ENCODE peak calls at places on chromosomes 11 and 22, in seven cellular contexts. P is IMR-90, H is neuronal stem cell, X is H9, Q is mesenchymal stem cell, K is H1, E is trophoblast cell. R is an unnamed sample. For H3K27me3, the result is how much of the 10 kb centered on the place peaks cover.

GRCh38 chr11:134252539-134253188 is 488 bp downstream of the THYN1 start:
- DNase-seq in H (peak), E (peak), K (no peak), P (peak), Q (no peak), X (peak), R (no peak)

GRCh38 chr22:17911312-17911705 is 113.1 kb downstream of the MICAL3 start:
- DNase-seq in H (no peak), E (peak), P (no peak), X (no peak), K (no peak), Q (no peak), R (no peak)

GRCh38 chr22:50676661-50677492 is 4.3 kb downstream of the SHANK3 start:
- DNase-seq in K (no peak), Q (no peak), E (no peak), P (no peak), H (no peak), X (no peak), R (no peak)

GRCh38 chr11:102421262-102421661 is 31.3 kb downstream of the TMEM123 start:
- DNase-seq in H (no peak), X (no peak), E (no peak), P (no peak), Q (no peak), K (no peak), R (no peak)

GRCh38 chr11:96000064-96000463 is 76.2 kb upstream of the MTMR2 start:
- DNase-seq in X (no peak), Q (no peak), E (no peak), P (no peak), H (no peak), K (no peak), R (no peak)

GRCh38 chr11:94879006-94879405 is 94.3 kb downstream of the CWC15 start:
- DNase-seq in H (no peak), X (no peak), K (no peak), Q (no peak), P (no peak), E (no peak), R (no peak)

GRCh38 chr11:45736424-45736823 is 68.5 kb upstream of the SLC35C1 start:
- DNase-seq in E (peak), Q (peak), P (peak), K (no peak), X (no peak), H (no peak), R (no peak)

GRCh38 chr11:3015796-3016195 is 23.7 kb upstream of the NAP1L4 start:
- DNase-seq in X (no peak), P (no peak), K (no peak), Q (no peak), H (no peak), E (peak), R (no peak)

GRCh38 chr22:35400335-35400680 is 368 bp downstream of the MCM5 start:
- DNase-seq in X (no peak), H (no peak), P (no peak), K (no peak), E (no peak), Q (no peak), R (peak)

GRCh38 chr11:114233755-114234154 is 62.4 kb upstream of the NNMT start:
- DNase-seq in P (peak), H (no peak), Q (peak), E (no peak), K (no peak), X (no peak), R (no peak)

GRCh38 chr11:36235750-36236149 is 53.5 kb downstream of the COMMD9 start:
- DNase-seq in H (no peak), P (peak), K (no peak), X (no peak), E (no peak), Q (peak), R (peak)

GRCh38 chr11:41201156-41201555 is 258.3 kb downstream of the LRRC4C start:
- DNase-seq in H (peak), P (peak), X (peak), K (peak), Q (peak), E (peak), R (peak)

GRCh38 chr22:32322986-32323385 is 34.7 kb upstream of the RFPL3 start:
- DNase-seq in E (no peak), X (peak), H (no peak), Q (no peak), P (no peak), K (no peak), R (no peak)

GRCh38 chr11:776459-777287 is 614 bp downstream of the GATD1 start:
- DNase-seq in K (no peak), H (no peak), P (no peak), X (peak), Q (peak), E (peak), R (peak)

GRCh38 chr11:131688056-131688693 is 317.8 kb downstream of the NTM start:
- DNase-seq in Q (peak), E (peak), H (peak), X (peak), P (peak), K (peak), R (peak)

GRCh38 chr22:21074092-21074715 is 28.5 kb downstream of the LRRC74B start:
- DNase-seq in H (no peak), X (no peak), K (no peak), E (peak), P (peak), Q (peak), R (no peak)

GRCh38 chr11:70525006-70525405 is 126.7 kb downstream of the CTTN start:
- DNase-seq in H (no peak), K (no peak), X (peak), P (no peak), Q (no peak), E (no peak), R (no peak)

GRCh38 chr22:32577591-32577990 is 103.0 kb downstream of the FBXO7 start:
- DNase-seq in H (no peak), Q (no peak), K (no peak), X (no peak), E (no peak), P (no peak), R (no peak)

GRCh38 chr22:38017272-38017920 is 33.0 kb upstream of the SOX10 start:
- DNase-seq in K (no peak), H (no peak), Q (no peak), E (peak), P (peak), X (no peak), R (no peak)

GRCh38 chr22:17199131-17199731 is 20.0 kb downstream of the ADA2 start:
- DNase-seq in Q (peak), K (peak), E (no peak), X (peak), P (peak), H (peak), R (peak)

GRCh38 chr11:108959874-108960273 is 295.0 kb downstream of the DDX10 start:
- DNase-seq in H (no peak), K (no peak), P (no peak), Q (no peak), X (no peak), E (no peak), R (peak)

GRCh38 chr11:108960498-108960897 is 295.6 kb downstream of the DDX10 start:
- DNase-seq in Q (no peak), E (no peak), X (peak), P (no peak), K (no peak), H (no peak), R (peak)

GRCh38 chr11:108961095-108961494 is 296.2 kb downstream of the DDX10 start:
- DNase-seq in K (no peak), X (no peak), E (no peak), H (no peak), P (no peak), Q (peak), R (no peak)

GRCh38 chr11:108959124-108959761 is 294.4 kb downstream of the DDX10 start:
- DNase-seq in Q (no peak), X (no peak), K (no peak), P (peak), H (no peak), E (no peak), R (no peak)

GRCh38 chr11:108958446-108959123 is 293.7 kb downstream of the DDX10 start:
- DNase-seq in H (no peak), P (peak), X (no peak), K (no peak), E (peak), Q (peak), R (peak)
- H3K23ac ChIP-seq in H (no peak), P (no peak), X (no peak), K (no peak), E (no peak), Q (no peak), R (no peak)

DNA sequence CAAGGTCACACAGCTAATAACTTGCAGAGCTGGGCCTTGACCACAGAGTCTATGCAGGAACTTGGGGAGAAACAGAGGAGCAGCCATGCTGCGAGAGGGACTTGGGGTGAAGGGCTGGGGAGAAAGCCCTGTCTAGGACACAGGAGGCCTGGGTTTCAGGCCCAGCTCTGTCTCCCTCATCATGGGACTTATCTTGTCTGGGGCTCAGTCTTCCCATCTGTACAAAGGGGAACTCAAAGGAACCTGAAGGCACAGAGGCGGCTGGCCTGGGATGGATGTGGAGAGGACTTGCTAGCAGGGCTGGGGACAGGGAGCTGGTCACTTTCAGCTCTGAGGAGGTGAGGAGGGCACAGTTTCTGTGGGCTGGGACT is 36.9 kb upstream of the TPBGL start:
- DNase-seq in Q (no peak), X (no peak), K (no peak), H (no peak), P (no peak), E (no peak), R (no peak)
- H3K27me3 ChIP-seq in Q (under half), X (under half), K (under half), H (under half), P (half or more), E (under half), R (under half)

DNA sequence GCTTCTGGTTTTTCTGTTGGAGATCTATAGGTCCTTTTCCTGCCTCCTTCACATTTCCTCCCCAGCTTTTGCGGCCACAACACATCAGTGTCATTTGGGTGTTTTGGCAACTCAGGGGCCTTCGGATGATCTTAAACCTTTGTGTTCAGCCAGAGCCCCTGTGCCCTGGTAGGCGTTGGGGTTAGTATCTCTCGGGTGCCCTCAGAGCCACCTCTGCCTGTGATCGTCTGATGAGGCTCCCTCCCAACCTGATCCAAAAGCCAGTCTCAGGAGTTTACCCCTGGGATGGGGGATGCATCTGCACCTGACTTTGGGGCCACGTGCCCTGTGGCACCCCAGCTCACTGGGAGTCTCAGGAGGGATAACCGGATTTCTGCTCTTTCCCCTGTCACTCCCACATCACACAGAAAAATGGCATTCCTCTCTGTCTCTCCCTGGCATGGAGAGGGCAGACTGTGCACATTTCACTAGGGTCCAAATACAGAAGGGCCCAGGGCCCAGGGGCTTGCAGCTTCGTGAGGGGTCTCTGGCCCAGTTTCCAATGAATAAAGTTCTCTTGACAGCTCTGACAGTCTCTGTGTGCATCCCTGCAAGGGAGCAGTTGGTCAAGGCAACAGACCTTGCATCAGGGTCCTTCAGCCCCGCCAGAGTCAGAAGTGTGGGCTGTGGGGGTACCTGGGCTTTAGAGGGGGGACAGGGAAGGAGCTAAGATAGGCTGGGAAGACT is 2.6 kb downstream of the RNF26 start:
- DNase-seq in P (no peak), E (no peak), K (no peak), Q (no peak), H (no peak), X (no peak), R (no peak)
- H2AK5ac ChIP-seq in P (peak), E (no peak), K (no peak), Q (no peak), H (peak), X (no peak), R (no peak)

DNA sequence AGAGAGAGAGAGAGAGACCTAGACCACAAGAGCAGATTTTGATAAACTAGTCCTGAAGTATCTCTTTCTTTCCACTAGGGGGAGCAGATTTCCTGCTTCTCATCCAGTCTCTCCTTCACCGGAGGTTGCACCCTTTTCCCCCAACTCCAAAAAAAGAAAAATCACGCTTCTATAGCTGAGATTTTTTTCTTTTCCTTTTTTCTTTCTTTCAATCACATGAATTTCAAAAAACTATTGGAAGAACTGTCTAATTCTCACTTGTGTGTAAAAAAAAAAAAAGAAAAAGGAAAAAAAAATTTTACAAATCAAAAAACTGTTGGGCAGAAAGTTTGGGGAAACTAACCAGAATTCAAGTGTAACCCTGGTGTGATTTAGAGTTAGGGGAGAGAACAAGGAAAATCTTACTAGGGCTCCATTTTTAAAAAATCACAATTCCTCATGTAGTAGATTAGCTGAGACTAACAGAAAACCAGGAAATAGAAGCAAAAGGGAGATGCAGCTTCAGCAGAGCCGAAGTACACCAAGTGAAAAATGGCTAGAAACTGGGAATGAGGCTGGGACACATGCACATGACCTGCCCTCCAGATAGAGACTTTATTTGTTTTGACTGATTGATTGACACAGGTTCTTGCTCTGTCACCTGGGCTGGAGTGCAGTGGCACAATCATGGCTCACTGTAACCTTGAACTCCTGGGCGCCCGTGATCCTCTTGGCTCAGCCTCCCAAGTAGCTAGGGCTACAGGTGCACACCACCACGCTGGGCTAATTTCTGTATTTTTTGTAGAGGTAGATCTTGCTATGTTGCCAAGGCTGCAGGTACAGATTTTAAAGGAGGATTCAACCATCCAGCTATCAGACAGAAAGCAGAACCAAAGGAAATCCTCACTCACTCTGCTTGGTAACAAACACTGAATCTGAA is 27.1 kb downstream of the SDHD start:
- DNase-seq in K (no peak), P (peak), H (peak), E (peak), Q (peak), X (no peak), R (peak)
- H3K23ac ChIP-seq in K (no peak), P (no peak), H (no peak), E (no peak), Q (no peak), X (no peak), R (no peak)

GRCh38 chr11:62601364-62602140 is at the start of gene MTA2:
- DNase-seq in K (peak), X (peak), Q (peak), P (peak), E (peak), H (peak), R (peak)
- H3K27me3 ChIP-seq in K (under half), X (under half), Q (under half), P (under half), E (under half), H (under half), R (under half)

DNA sequence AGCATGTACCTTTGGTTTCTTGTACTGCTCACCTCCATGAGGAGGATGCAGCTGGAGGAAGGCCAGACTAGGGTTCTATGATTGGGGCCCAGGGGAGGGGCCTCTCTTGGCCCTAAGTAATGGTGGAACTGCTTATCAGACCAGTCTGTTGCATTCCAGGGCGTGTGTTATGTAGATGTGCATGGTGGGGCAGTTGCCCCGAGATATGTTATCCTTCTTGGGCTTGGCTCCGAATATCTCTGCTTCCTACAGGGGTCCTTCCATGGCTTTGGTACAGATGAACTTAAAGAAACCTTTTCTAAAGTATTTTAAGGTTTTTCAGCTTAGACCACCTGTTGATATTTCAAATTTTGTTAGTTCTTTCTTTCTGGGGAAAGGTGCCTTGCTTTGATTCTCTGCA is 126.0 kb downstream of the SWAP70 start:
- DNase-seq in X (no peak), Q (no peak), H (no peak), E (no peak), K (no peak), P (no peak), R (no peak)
- H2AK5ac ChIP-seq in X (no peak), Q (peak), H (no peak), E (no peak), K (no peak), P (peak), R (no peak)

GRCh38 chr11:77401486-77402217 is 72.2 kb downstream of the PAK1 start:
- DNase-seq in X (no peak), E (no peak), P (no peak), Q (no peak), H (no peak), K (no peak), R (no peak)
- H3K23ac ChIP-seq in X (no peak), E (no peak), P (no peak), Q (no peak), H (no peak), K (no peak), R (no peak)

R was measured in mesendoderm.